ENCODE peak calls at places on chromosomes 5 and 9, in ten cellular contexts. G, M, P, X, L, K, W, D, H and I are unnamed samples.

GRCh38 chr9:134606951-134607733 is 34.5 kb upstream of the COL5A1 start:
- DNase-seq in G (peak), M (no peak), P (no peak), X (no peak), L (no peak), K (no peak), W (no peak), D (no peak), H (no peak), I (no peak)

GRCh38 chr5:14953075-14953474 is 81.5 kb upstream of the ANKH start:
- DNase-seq in G (no peak), M (no peak), P (no peak), X (no peak), L (no peak), K (no peak), W (no peak), D (no peak), H (no peak), I (no peak)

GRCh38 chr5:169268019-169268418 is 32.9 kb downstream of the SLIT3 start:
- DNase-seq in G (no peak), M (peak), P (no peak), X (no peak), L (no peak), K (no peak), W (no peak), D (no peak), H (no peak), I (no peak)

GRCh38 chr5:142446131-142446959 is 121.5 kb upstream of the SPRY4 start:
- DNase-seq in G (no peak), M (peak), P (no peak), X (peak), L (no peak), K (peak), W (no peak), D (no peak), H (no peak), I (peak)

GRCh38 chr5:30152431-30152830 is 1041.1 kb upstream of the CDH6 start:
- DNase-seq in G (no peak), M (no peak), P (no peak), X (no peak), L (no peak), K (no peak), W (no peak), D (no peak), H (no peak), I (no peak)

GRCh38 chr9:1018121-1018520 is 32.0 kb upstream of the DMRT2 start:
- DNase-seq in G (no peak), M (peak), P (no peak), X (no peak), L (peak), K (no peak), W (no peak), D (no peak), H (no peak), I (no peak)

GRCh38 chr5:126454081-126454480 is 30.9 kb downstream of the GRAMD2B start:
- DNase-seq in G (no peak), M (no peak), P (peak), X (no peak), L (no peak), K (no peak), W (no peak), D (no peak), H (peak), I (no peak)

GRCh38 chr5:75337366-75338021 is 474 bp downstream of the HMGCR start:
- DNase-seq in G (no peak), M (no peak), P (peak), X (no peak), L (peak), K (peak), W (peak), D (no peak), H (peak), I (no peak)

GRCh38 chr5:91225848-91226686 is 157.1 kb downstream of the ARRDC3 start:
- DNase-seq in G (no peak), M (no peak), P (no peak), X (no peak), L (peak), K (no peak), W (no peak), D (peak), H (no peak), I (no peak)

GRCh38 chr9:10252174-10252573 is 360.6 kb downstream of the PTPRD start:
- DNase-seq in G (no peak), M (no peak), P (no peak), X (peak), L (no peak), K (no peak), W (peak), D (no peak), H (no peak), I (no peak)

GRCh38 chr9:78369644-78370219 is 72.8 kb downstream of the PSAT1 start:
- DNase-seq in G (peak), M (peak), P (peak), X (peak), L (peak), K (peak), W (peak), D (peak), H (peak), I (no peak)

GRCh38 chr9:101376117-101376866 is 8.5 kb downstream of the BAAT start:
- DNase-seq in G (no peak), M (peak), P (no peak), X (peak), L (no peak), K (no peak), W (peak), D (no peak), H (no peak), I (no peak)

GRCh38 chr9:99998866-99999265 is 92.4 kb downstream of the STX17 start:
- DNase-seq in G (no peak), M (no peak), P (no peak), X (no peak), L (no peak), K (no peak), W (no peak), D (no peak), H (no peak), I (no peak)

GRCh38 chr5:28009526-28010025 is 971.2 kb upstream of the CDH9 start:
- DNase-seq in G (no peak), M (no peak), P (no peak), X (no peak), L (no peak), K (no peak), W (no peak), D (no peak), H (no peak), I (no peak)

GRCh38 chr9:134323741-134324358 is 2.4 kb upstream of the RXRA start:
- DNase-seq in G (peak), M (no peak), P (peak), X (no peak), L (peak), K (no peak), W (peak), D (no peak), H (peak), I (no peak)

GRCh38 chr5:153749941-153750340 is 259.5 kb downstream of the GRIA1 start:
- DNase-seq in G (no peak), M (no peak), P (no peak), X (no peak), L (no peak), K (no peak), W (no peak), D (no peak), H (no peak), I (no peak)

GRCh38 chr9:14170973-14171596 is 142.9 kb downstream of the NFIB start:
- DNase-seq in G (no peak), M (peak), P (no peak), X (peak), L (no peak), K (peak), W (no peak), D (no peak), H (no peak), I (peak)

GRCh38 chr5:43075319-43076293 is 35.5 kb upstream of the ANXA2R start:
- DNase-seq in G (peak), M (peak), P (no peak), X (peak), L (no peak), K (no peak), W (peak), D (no peak), H (no peak), I (no peak)
- H3K4me3 ChIP-seq in G (peak), M (peak), P (no peak), X (no peak), L (no peak), K (no peak), W (no peak), D (no peak), H (no peak), I (no peak)

GRCh38 chr5:132831095-132831860 is 831 bp upstream of the SHROOM1 start:
- DNase-seq in G (no peak), M (no peak), P (no peak), X (no peak), L (no peak), K (no peak), W (no peak), D (no peak), H (no peak), I (no peak)

GRCh38 chr5:132827943-132828673 is 2.3 kb downstream of the SHROOM1 start:
- DNase-seq in G (no peak), M (no peak), P (no peak), X (no peak), L (no peak), K (no peak), W (no peak), D (no peak), H (no peak), I (no peak)

GRCh38 chr5:132829742-132830435 is 558 bp downstream of the SHROOM1 start:
- DNase-seq in G (peak), M (peak), P (peak), X (peak), L (peak), K (peak), W (peak), D (peak), H (peak), I (no peak)

GRCh38 chr5:132830436-132831094 is at the start of gene SHROOM1:
- DNase-seq in G (peak), M (peak), P (no peak), X (no peak), L (peak), K (peak), W (peak), D (no peak), H (no peak), I (no peak)

DNA sequence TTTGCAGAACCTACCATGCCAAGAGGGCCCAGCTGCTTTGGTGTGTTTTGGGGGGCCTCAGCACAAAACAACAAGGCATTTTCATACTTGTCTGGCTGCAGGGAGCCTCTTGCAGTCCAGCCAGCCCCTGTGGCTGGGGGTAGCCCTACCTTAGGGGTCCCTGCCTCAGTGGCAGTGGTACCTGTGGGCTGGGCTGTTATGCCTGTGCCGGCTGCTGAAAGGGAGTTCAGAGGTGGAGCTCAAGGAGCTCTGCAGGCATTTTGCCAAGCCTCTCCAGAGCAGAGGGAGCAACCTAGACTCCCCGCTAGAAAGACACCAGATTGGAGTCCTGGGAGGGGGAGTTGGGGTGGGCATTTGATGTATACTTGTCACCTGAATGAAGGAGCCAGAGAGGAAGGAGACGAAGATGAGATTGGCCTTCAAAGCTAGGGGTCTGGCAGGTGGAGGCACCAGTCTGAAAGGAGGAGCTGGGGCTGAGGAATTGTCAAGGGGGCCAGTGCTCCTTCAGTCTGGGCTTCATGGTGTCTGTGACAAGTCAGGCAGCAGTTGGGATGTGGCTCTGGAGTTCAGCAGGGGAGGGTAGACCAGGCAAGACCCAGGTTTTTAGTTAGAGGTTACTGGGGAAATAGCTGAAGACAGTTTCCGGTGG is 1.5 kb downstream of the SHROOM1 start:
- DNase-seq in G (no peak), M (no peak), P (no peak), X (no peak), L (no peak), K (no peak), W (no peak), D (no peak), H (no peak), I (no peak)
- H3K4me3 ChIP-seq in G (peak), M (peak), P (no peak), X (no peak), L (peak), K (peak), W (peak), D (no peak), H (no peak), I (no peak)

GRCh38 chr9:6870149-6870548 is 112.4 kb downstream of the KDM4C start:
- DNase-seq in G (no peak), M (no peak), P (no peak), X (no peak), L (no peak), K (no peak), W (no peak), D (no peak), H (no peak), I (no peak)

GRCh38 chr9:6870650-6871477 is 113.1 kb downstream of the KDM4C start:
- DNase-seq in G (no peak), M (no peak), P (no peak), X (no peak), L (no peak), K (no peak), W (no peak), D (no peak), H (no peak), I (no peak)

GRCh38 chr9:6873862-6874261 is 116.1 kb downstream of the KDM4C start:
- DNase-seq in G (no peak), M (peak), P (no peak), X (peak), L (no peak), K (peak), W (no peak), D (no peak), H (no peak), I (peak)

GRCh38 chr9:6864102-6864501 is 106.3 kb downstream of the KDM4C start:
- DNase-seq in G (no peak), M (no peak), P (no peak), X (no peak), L (no peak), K (no peak), W (no peak), D (no peak), H (no peak), I (no peak)

DNA sequence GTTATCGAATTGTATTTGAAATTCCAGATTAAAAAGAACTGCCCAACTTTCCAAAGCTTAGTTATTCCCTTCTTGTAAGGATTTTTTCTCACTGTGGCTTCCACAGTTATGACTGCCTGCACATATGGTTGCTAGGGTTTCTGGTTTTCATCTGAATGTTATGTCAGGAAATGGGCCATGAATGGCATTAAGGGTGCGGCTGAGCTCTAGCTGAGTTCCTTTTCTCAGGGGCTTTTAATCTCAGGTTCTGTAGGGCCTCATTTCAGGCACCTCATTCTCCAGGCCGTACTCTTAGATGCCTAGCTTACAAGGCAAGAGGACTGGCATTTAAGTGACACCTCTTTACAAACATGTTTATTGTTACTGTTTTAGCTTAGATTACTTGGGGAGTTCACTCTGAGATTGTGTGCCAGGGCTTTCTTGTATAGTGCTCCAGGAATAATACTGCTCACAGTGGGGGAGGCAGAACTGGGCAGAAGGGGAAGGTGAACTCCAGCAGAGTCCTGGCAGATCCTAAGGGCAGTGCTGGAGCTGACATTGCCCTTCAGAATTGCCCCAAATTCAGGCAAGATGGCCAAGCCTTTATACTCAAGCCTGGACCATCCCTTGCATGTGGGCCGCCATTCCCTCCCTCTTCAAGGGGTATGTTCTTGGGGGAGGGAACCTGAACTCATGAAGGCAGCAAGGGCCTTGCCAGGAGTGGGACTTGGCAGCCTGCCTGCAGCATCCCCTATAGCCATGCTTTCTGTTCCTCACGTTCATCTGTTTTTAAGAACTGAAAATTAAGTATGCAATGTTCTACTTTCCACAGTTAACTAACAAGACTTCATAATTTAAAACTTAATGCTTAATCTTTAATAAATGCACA is 111.5 kb downstream of the KDM4C start:
- DNase-seq in G (no peak), M (peak), P (no peak), X (no peak), L (no peak), K (no peak), W (no peak), D (no peak), H (no peak), I (peak)
- H3K4me3 ChIP-seq in G (no peak), M (no peak), P (no peak), X (no peak), L (no peak), K (no peak), W (no peak), D (no peak), H (no peak), I (no peak)

DNA sequence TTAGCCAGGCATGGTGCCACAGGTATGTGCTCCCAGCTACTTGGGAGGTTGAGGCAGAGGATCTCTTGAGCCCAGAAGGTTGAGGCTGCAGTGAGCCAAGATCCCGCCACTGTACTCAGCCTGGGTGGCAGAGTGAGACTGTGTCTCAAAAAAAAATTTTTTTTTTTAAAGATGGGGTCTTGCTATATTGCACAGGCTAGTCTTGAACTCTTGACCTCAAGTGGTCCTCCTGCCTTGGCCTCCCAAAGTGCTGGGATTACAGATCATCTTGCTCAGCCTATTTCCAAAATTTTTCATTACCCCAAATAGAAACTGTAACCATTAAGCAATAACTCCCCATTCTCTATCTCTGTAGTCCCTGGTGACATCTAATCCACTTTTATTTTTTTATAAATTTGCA is 4.4 kb upstream of the TBC1D13 start:
- DNase-seq in G (no peak), M (no peak), P (no peak), X (no peak), L (no peak), K (no peak), W (no peak), D (no peak), H (no peak), I (no peak)
- H3K4me3 ChIP-seq in G (no peak), M (no peak), P (no peak), X (no peak), L (no peak), K (no peak), W (no peak), D (no peak), H (no peak), I (no peak)

DNA sequence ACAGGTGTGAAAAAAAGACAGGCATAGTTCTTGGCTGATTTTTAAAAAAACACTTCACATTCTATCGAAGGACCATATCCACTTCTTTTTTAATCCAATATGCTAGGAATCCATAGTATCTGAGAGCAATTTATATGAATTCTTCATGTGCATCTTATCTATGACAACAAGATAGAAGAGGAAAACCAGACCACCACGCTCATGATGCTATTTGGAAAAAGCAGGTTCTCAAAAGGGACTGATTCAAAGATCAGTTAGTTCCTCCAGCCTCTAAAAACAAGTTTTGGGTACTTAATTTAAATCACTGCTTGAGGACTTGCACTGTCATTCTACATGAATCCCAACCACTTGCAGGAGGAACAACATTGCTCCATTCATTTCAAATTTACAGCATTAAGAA is 6.3 kb downstream of the MEF2C start:
- DNase-seq in G (no peak), M (no peak), P (no peak), X (no peak), L (no peak), K (no peak), W (no peak), D (no peak), H (no peak), I (no peak)
- H3K4me3 ChIP-seq in G (no peak), M (no peak), P (no peak), X (no peak), L (no peak), K (no peak), W (peak), D (no peak), H (no peak), I (no peak)

GRCh38 chr5:73437126-73438047 is 11.2 kb downstream of the FOXD1 start:
- DNase-seq in G (peak), M (peak), P (no peak), X (peak), L (no peak), K (peak), W (no peak), D (no peak), H (no peak), I (peak)
- H3K4me3 ChIP-seq in G (peak), M (no peak), P (no peak), X (peak), L (no peak), K (no peak), W (peak), D (peak), H (peak), I (peak)

GRCh38 chr9:96020822-96021615 is 145.5 kb downstream of the ERCC6L2 start:
- DNase-seq in G (no peak), M (peak), P (no peak), X (peak), L (no peak), K (no peak), W (peak), D (no peak), H (no peak), I (no peak)
- H3K4me3 ChIP-seq in G (no peak), M (peak), P (peak), X (peak), L (peak), K (peak), W (peak), D (peak), H (peak), I (peak)